ENCODE peak calls at places on chromosomes 11 and 22, in five cellular contexts. D, Q, R, O and H are unnamed samples.

GRCh38 chr11:74780277-74780870 is 31.7 kb downstream of the RNF169 start:
- DNase-seq in D (no peak), Q (no peak), R (no peak), O (no peak), H (no peak)

GRCh38 chr11:34012734-34013133 is 38.8 kb upstream of the CAPRIN1 start:
- DNase-seq in D (no peak), Q (no peak), R (no peak), O (no peak), H (no peak)

GRCh38 chr11:100942016-100942415 is 187.6 kb downstream of the PGR start:
- DNase-seq in D (no peak), Q (peak), R (no peak), O (no peak), H (no peak)

GRCh38 chr11:69683764-69684333 is 8.7 kb upstream of the LTO1 start:
- DNase-seq in D (no peak), Q (no peak), R (no peak), O (no peak), H (no peak)

GRCh38 chr11:106424111-106424510 is 346.6 kb downstream of the AASDHPPT start:
- DNase-seq in D (no peak), Q (no peak), R (no peak), O (no peak), H (no peak)

GRCh38 chr11:131449391-131450019 is 79.1 kb downstream of the NTM start:
- DNase-seq in D (no peak), Q (no peak), R (no peak), O (no peak), H (no peak)

GRCh38 chr11:86592659-86593451 is 79.6 kb downstream of the ME3 start:
- DNase-seq in D (peak), Q (peak), R (peak), O (no peak), H (peak)

GRCh38 chr11:91756829-91757480 is 467.7 kb upstream of the FAT3 start:
- DNase-seq in D (no peak), Q (no peak), R (no peak), O (no peak), H (no peak)

GRCh38 chr11:19746081-19746480 is 33.4 kb downstream of the NAV2 start:
- DNase-seq in D (no peak), Q (no peak), R (no peak), O (no peak), H (no peak)

GRCh38 chr22:29461263-29461662 is 18.8 kb upstream of the NEFH start:
- DNase-seq in D (no peak), Q (no peak), R (no peak), O (no peak), H (no peak)

GRCh38 chr22:40654522-40655167 is 18.1 kb upstream of the MRTFA start:
- DNase-seq in D (no peak), Q (no peak), R (no peak), O (peak), H (peak)

GRCh38 chr11:8297781-8298440 is 34.2 kb upstream of the LMO1 start:
- DNase-seq in D (no peak), Q (no peak), R (no peak), O (no peak), H (no peak)

GRCh38 chr11:132099692-132100091 is 729.3 kb downstream of the NTM start:
- DNase-seq in D (no peak), Q (no peak), R (no peak), O (no peak), H (no peak)

GRCh38 chr11:119432484-119433368 is 9.8 kb upstream of the THY1 start:
- DNase-seq in D (no peak), Q (no peak), R (no peak), O (no peak), H (no peak)

GRCh38 chr11:58905141-58905715 is 34.1 kb upstream of the GLYATL1 start:
- DNase-seq in D (no peak), Q (no peak), R (no peak), O (no peak), H (no peak)

GRCh38 chr11:69638941-69639681 is 1.8 kb upstream of the CCND1 start:
- DNase-seq in D (no peak), Q (peak), R (no peak), O (peak), H (peak)

GRCh38 chr22:48188211-48188845 is 1425.9 kb downstream of the TBC1D22A start:
- DNase-seq in D (no peak), Q (no peak), R (peak), O (no peak), H (no peak)

GRCh38 chr11:99739464-99740089 is 718.8 kb downstream of the CNTN5 start:
- DNase-seq in D (no peak), Q (no peak), R (no peak), O (no peak), H (peak)

GRCh38 chr22:22830193-22830592 is 57.4 kb upstream of the IGLL5 start:
- DNase-seq in D (no peak), Q (no peak), R (no peak), O (no peak), H (no peak)

GRCh38 chr22:45302047-45302446 is 7.7 kb upstream of the FAM118A start:
- DNase-seq in D (no peak), Q (peak), R (no peak), O (no peak), H (no peak)

GRCh38 chr11:130549393-130549999 is 101.1 kb downstream of the ADAMTS15 start:
- DNase-seq in D (no peak), Q (no peak), R (no peak), O (no peak), H (no peak)

GRCh38 chr11:58164389-58164788 is 24.5 kb upstream of the OR9Q2 start:
- DNase-seq in D (no peak), Q (no peak), R (no peak), O (no peak), H (no peak)